ENCODE peak calls at places on chromosome 11, in eight cellular contexts. Y, D, I, L, B, J, M and P are unnamed samples.

GRCh38 chr11:93497575-93497974 is 45.6 kb downstream of the SMCO4 start:
- DNase-seq in Y (no peak), D (no peak), I (no peak), L (no peak), B (no peak), J (peak), M (no peak), P (no peak)

GRCh38 chr11:77799338-77799737 is 21.2 kb downstream of the RSF1 start:
- DNase-seq in Y (no peak), D (no peak), I (no peak), L (no peak), B (no peak), J (peak), M (no peak), P (no peak)

GRCh38 chr11:76225122-76225584 is 18.9 kb upstream of the WNT11 start:
- DNase-seq in Y (no peak), D (no peak), I (no peak), L (no peak), B (no peak), J (no peak), M (no peak), P (no peak)

GRCh38 chr11:6655020-6655789 is 404 bp downstream of the DCHS1 start:
- DNase-seq in Y (no peak), D (no peak), I (peak), L (no peak), B (no peak), J (no peak), M (no peak), P (no peak)

GRCh38 chr11:119623682-119624081 is 105.3 kb downstream of the NECTIN1 start:
- DNase-seq in Y (no peak), D (no peak), I (no peak), L (no peak), B (no peak), J (no peak), M (no peak), P (no peak)

GRCh38 chr11:44467931-44468330 is 97.5 kb upstream of the CD82 start:
- DNase-seq in Y (no peak), D (no peak), I (no peak), L (no peak), B (no peak), J (no peak), M (no peak), P (no peak)

GRCh38 chr11:103515283-103515682 is 406.1 kb downstream of the DYNC2H1 start:
- DNase-seq in Y (no peak), D (no peak), I (no peak), L (no peak), B (no peak), J (no peak), M (no peak), P (no peak)

GRCh38 chr11:17531071-17531817 is 13.0 kb downstream of the USH1C start:
- DNase-seq in Y (no peak), D (no peak), I (no peak), L (no peak), B (no peak), J (no peak), M (no peak), P (no peak)

GRCh38 chr11:95100191-95100648 is 10.6 kb downstream of the ENDOD1 start:
- DNase-seq in Y (no peak), D (no peak), I (no peak), L (no peak), B (no peak), J (no peak), M (no peak), P (peak)

GRCh38 chr11:110454609-110455008 is 24.9 kb downstream of the FDX1 start:
- DNase-seq in Y (no peak), D (no peak), I (no peak), L (no peak), B (no peak), J (no peak), M (no peak), P (no peak)

GRCh38 chr11:59224419-59224928 is 11.7 kb upstream of the MPEG1 start:
- DNase-seq in Y (peak), D (no peak), I (no peak), L (no peak), B (no peak), J (no peak), M (no peak), P (no peak)

GRCh38 chr11:35548925-35549561 is 23.6 kb upstream of the PAMR1 start:
- DNase-seq in Y (no peak), D (no peak), I (no peak), L (no peak), B (no peak), J (no peak), M (no peak), P (no peak)

GRCh38 chr11:71930556-71931244 is 1.9 kb downstream of the RNF121 start:
- DNase-seq in Y (no peak), D (no peak), I (no peak), L (no peak), B (no peak), J (no peak), M (no peak), P (no peak)

GRCh38 chr11:71931245-71931602 is 2.4 kb downstream of the RNF121 start:
- DNase-seq in Y (no peak), D (no peak), I (no peak), L (no peak), B (no peak), J (no peak), M (no peak), P (no peak)

GRCh38 chr11:71934213-71934612 is 5.4 kb downstream of the RNF121 start:
- DNase-seq in Y (no peak), D (no peak), I (no peak), L (no peak), B (no peak), J (peak), M (peak), P (no peak)

GRCh38 chr11:71935338-71935925 is 6.6 kb downstream of the RNF121 start:
- DNase-seq in Y (no peak), D (no peak), I (no peak), L (no peak), B (no peak), J (no peak), M (no peak), P (no peak)

DNA sequence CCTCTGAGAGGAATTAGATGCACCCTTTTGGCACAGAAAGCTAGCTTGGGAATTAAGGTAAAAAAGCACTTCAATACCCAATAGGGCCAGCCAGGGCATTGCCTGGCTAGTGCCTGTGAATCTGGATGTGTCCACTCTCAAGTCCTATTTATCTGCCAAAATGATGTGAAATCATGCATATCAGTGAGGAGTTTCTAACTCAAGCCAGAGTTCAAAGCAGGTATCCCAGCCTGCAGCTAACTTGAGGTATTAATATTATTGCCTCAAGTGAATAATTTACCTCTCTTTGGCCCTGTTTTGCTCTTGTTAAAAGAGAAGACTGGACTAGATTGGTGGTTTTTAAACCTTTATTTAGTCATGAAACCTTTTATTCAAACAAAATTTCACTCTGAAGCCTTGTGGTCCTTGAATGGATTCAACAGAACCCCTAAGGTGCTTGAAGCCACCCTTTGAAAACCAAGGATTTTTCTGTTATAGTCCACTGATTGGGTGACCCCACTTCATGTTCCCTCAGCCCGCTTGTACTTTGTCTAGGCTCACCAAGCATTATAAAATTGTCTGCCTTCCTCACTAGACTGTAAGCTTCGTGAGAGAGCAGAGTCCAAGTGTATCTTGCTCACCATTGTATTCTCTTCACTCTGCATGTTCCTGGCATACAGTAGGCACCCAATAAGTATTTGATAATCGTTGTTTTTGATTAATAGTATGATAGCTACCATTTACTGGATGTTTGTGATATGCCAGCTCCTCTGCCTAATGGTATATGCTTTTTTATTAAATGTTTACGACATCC is 4.5 kb downstream of the RNF121 start:
- DNase-seq in Y (no peak), D (no peak), I (no peak), L (no peak), B (no peak), J (no peak), M (no peak), P (no peak)
- TF ChIP-seq POLR2A in Y (no peak), D (no peak), I (no peak), L (no peak), B (no peak), J (no peak), M (no peak), P (no peak)

GRCh38 chr11:64023731-64024710 is 11.7 kb upstream of the FLRT1 start:
- DNase-seq in Y (no peak), D (no peak), I (no peak), L (no peak), B (no peak), J (no peak), M (no peak), P (no peak)

GRCh38 chr11:64025205-64025604 is 10.5 kb upstream of the FLRT1 start:
- DNase-seq in Y (no peak), D (no peak), I (no peak), L (no peak), B (no peak), J (no peak), M (no peak), P (no peak)

GRCh38 chr11:64019106-64020031 is 16.4 kb upstream of the FLRT1 start:
- DNase-seq in Y (no peak), D (no peak), I (no peak), L (no peak), B (peak), J (no peak), M (no peak), P (no peak)

GRCh38 chr11:64021742-64022067 is 14.0 kb upstream of the FLRT1 start:
- DNase-seq in Y (no peak), D (no peak), I (no peak), L (no peak), B (no peak), J (no peak), M (no peak), P (no peak)

GRCh38 chr11:64022125-64022784 is 13.5 kb upstream of the FLRT1 start:
- DNase-seq in Y (no peak), D (no peak), I (no peak), L (no peak), B (no peak), J (no peak), M (no peak), P (no peak)
- TF ChIP-seq POLR2A in Y (no peak), D (no peak), I (no peak), L (no peak), B (no peak), J (no peak), M (no peak), P (no peak)

DNA sequence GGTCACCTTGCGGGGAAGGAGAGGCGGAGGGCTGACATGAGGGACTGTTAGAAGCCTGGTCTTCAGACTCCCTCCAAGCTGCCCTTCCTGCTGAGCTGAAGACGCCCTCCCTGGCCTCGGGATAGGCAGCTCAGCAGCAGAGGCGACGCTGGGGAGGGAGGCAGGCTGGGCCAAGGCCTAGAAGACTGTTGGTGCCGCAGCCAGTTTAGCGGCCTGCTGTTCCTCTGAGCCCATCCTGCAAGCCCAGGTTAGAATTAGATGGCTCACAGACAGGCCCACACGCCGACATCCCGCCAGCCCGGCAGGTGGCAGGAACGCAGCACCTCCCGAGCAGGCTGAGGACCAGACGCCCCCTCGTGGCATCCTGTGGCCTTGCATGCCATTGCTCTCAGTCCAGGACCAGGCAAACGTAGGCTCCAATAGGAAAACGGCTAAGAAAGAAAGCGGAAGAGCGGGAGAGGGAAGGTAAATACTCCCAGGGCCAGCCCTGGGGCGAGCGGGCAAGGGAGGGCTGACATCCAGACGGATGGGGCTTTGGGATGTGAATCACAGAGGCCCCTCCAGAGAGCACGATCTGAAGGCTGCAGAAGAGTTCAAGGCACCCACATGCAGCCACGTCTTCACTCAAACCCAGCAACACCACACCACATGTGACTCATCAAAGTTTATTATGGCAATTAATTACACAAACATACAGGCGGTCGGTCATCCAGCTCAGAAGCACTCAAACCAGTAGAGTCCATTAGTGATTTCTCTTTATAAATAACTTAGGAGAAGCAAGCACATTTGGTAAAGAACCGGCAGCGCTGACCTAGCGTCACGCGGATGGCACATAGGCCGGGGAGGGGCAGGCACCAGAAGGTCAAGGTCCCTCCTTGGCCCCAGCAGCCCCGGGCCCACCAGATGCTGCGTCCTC is 27.6 kb downstream of the CD5 start:
- DNase-seq in Y (peak), D (peak), I (peak), L (peak), B (peak), J (peak), M (peak), P (no peak)
- TF ChIP-seq POLR2A in Y (no peak), D (no peak), I (peak), L (no peak), B (no peak), J (no peak), M (peak), P (no peak)

DNA sequence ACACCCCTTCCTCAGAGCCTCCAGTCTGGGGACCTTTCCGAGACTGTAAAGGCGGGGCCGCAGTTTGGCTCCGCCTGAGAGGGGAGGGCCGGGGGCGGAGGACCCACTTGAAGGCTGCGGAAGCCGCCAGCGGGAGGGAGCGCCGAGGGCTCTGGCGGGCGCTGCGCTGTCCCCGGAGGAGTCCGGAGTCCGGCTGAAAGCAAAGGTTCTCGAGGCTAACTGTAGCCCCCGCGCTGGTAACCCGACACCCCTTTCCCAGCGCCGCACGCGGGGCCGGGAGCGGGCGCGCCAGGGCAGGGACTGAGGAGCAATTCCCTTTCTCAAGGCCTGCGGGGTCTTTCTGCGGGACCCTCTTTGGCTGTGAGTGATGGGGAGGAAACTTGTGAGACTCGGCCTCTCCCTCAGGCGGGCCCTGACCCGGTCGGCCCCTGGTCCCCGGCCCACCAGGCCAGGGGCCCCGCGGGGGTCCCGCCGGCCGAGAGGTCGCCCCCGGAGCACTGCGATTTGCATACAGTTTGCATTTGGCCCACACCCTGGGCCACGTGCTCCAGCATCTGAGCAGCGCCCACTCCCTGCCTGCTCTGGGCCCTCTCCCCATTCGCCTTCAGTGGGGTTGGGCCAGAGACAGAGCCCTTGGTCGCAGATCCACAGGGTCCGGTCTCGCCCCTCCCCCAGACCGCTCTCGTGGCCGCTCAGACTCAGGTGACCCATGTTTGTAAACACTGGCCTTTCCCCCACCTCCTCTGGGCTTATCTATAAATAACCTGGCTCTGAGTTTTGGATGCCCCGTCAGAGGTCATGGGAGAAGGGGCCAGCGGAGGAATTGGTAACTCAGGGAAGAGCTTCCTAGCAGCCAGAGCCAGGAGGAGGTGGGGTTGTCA is 519 bp upstream of the ART5 start:
- DNase-seq in Y (peak), D (peak), I (peak), L (peak), B (peak), J (peak), M (peak), P (peak)
- TF ChIP-seq POLR2A in Y (no peak), D (no peak), I (peak), L (no peak), B (no peak), J (no peak), M (no peak), P (no peak)

GRCh38 chr11:3853935-3854659 is 1.4 kb upstream of the STIM1 start:
- DNase-seq in Y (no peak), D (no peak), I (no peak), L (no peak), B (peak), J (peak), M (peak), P (peak)
- TF ChIP-seq POLR2A in Y (no peak), D (no peak), I (no peak), L (no peak), B (no peak), J (no peak), M (no peak), P (no peak)

DNA sequence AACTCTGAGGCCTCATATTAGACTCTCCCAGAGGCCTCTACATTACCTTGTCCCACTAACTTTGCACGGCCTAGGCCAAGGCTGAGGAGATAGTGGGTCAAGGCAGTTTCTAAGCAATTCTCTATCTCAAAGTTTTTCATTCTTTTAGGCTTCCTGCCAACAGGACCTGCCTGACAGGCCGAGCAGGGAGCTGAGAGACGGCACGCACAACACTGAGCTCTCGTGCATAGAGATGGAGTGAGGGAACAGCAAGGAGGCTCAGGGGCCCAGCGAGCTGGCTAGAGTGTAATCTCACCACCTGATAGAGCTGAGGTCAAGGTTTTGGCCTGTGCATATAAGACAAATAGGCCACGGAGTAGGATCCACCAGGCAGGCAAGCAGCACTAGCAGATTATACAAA is 2.0 kb downstream of the CYB5R2 start:
- DNase-seq in Y (no peak), D (no peak), I (peak), L (no peak), B (peak), J (no peak), M (no peak), P (no peak)
- TF ChIP-seq POLR2A in Y (no peak), D (no peak), I (no peak), L (no peak), B (no peak), J (no peak), M (no peak), P (no peak)

GRCh38 chr11:105377870-105378269 is 232.0 kb upstream of the GRIA4 start:
- DNase-seq in Y (no peak), D (no peak), I (no peak), L (no peak), B (no peak), J (no peak), M (no peak), P (no peak)
- TF ChIP-seq POLR2A in Y (no peak), D (no peak), I (no peak), L (no peak), B (no peak), J (no peak), M (no peak), P (no peak)

DNA sequence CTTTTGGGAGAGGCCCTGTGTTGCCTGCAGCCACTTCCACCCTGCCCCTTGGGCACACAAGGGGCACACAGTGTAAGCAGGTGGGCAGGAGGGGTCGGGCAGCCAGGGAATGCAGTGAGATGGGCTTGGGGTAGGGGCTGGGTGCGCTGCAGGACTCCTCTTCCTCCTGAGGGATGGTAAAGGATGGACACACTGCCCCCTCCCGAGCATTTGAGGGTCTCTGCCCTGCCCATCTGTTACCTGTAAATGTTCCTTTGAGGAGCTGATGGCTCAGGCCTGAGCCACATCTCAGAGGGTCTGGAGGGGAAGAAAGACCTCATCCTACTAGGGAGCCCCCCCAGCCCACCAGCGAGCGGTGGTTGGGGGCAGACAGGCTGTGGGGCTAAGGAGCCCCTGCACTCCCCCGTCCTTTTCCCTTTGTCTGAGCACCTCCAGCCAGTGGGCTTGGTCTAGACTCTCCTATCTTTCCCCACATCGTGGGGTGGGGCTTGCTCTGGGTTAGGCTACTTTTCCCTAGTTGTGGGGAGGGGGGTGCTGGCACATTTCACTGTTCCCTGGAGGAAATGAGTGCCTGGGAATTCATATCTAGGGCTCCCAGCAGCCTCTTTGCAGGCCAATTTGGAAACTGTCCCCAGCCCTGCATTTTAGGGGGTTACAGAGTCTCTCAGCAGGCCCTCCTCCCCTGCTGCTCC is 1.7 kb upstream of the TSSC4 start:
- DNase-seq in Y (no peak), D (no peak), I (no peak), L (no peak), B (no peak), J (no peak), M (no peak), P (no peak)
- TF ChIP-seq POLR2A in Y (no peak), D (no peak), I (no peak), L (no peak), B (no peak), J (no peak), M (no peak), P (no peak)

GRCh38 chr11:27362749-27363575 is at the start of gene CCDC34:
- DNase-seq in Y (peak), D (peak), I (peak), L (peak), B (peak), J (peak), M (peak), P (peak)
- TF ChIP-seq POLR2A in Y (no peak), D (peak), I (peak), L (peak), B (no peak), J (peak), M (peak), P (peak)